ENCODE peak calls at places on chromosomes 6 and 20, in five cellular contexts. X is stimulated activated CD4-positive, alpha-beta T cell treated with anti-CD3 and anti-CD28 coated beads, Interleukin-4, amount 100 ng/mL, for 1 hour; M is T-helper 17 cell; N is CD8-positive, alpha-beta memory T cell; F is cardiac fibroblast. J is an unnamed sample.

GRCh38 chr6:17165383-17165782 is 63.5 kb downstream of the STMND1 start:
- DNase-seq in X (no peak), M (no peak), N (no peak), F (peak; percentile 11), J (no peak)

GRCh38 chr20:44218441-44218840 is 7.9 kb upstream of the OSER1 start:
- DNase-seq in X (peak; percentile 37), M (no peak), N (peak; percentile 36), F (no peak), J (peak; percentile 17)

GRCh38 chr20:33305591-33306057 is 22.6 kb downstream of the BPIFB1 start:
- DNase-seq in X (no peak), M (no peak), N (no peak), F (peak; percentile 49), J (no peak)

GRCh38 chr20:53773792-53774371 is 180.2 kb upstream of the ZNF217 start:
- DNase-seq in X (no peak), M (no peak), N (no peak), F (peak; percentile 98), J (no peak)

GRCh38 chr6:11614534-11615213 is 77.1 kb downstream of the TMEM170B start:
- DNase-seq in X (no peak), M (no peak), N (no peak), F (peak; percentile 66), J (no peak)

GRCh38 chr6:3208096-3208774 is 19.2 kb downstream of the TUBB2B start:
- DNase-seq in X (no peak), M (no peak), N (no peak), F (peak; percentile 73), J (no peak)

GRCh38 chr6:72788188-72788587 is 166.3 kb downstream of the KCNQ5 start:
- DNase-seq in X (no peak), M (no peak), N (no peak), F (peak; percentile 66), J (no peak)

GRCh38 chr6:155832596-155832995 is 377.0 kb upstream of the NOX3 start:
- DNase-seq in X (no peak), M (no peak), N (no peak), F (peak; percentile 61), J (no peak)

GRCh38 chr20:60139663-60140446 is 181.6 kb downstream of the CDH26 start:
- DNase-seq in X (no peak), M (no peak), N (no peak), F (peak; percentile 43), J (no peak)

GRCh38 chr6:968791-969190 is 275.9 kb upstream of the EXOC2 start:
- DNase-seq in X (no peak), M (no peak), N (no peak), F (no peak), J (no peak)

GRCh38 chr20:208937-209566 is 18.0 kb upstream of the DEFB129 start:
- DNase-seq in X (no peak), M (no peak), N (peak; percentile 23), F (peak; percentile 84), J (peak; percentile 6)

GRCh38 chr6:47245745-47246371 is 63.8 kb downstream of the TNFRSF21 start:
- DNase-seq in X (no peak), M (no peak), N (no peak), F (peak; percentile 24), J (no peak)

J was measured in activated naive CD8-positive, alpha-beta T cell treated with anti-CD3 and anti-CD28 coated beads for 36 hours.